ENCODE peak calls at places on chromosomes 16 and 17, in five cellular contexts. D, T, F, E and Q are unnamed samples.

GRCh38 chr17:45438931-45439610 is 6.4 kb upstream of the ARHGAP27 start:
- DNase-seq in D (no peak), T (no peak), F (no peak), E (no peak), Q (no peak)

GRCh38 chr16:88382491-88383400 is at the start of gene ZNF469:
- DNase-seq in D (peak; percentile 91), T (no peak), F (no peak), E (peak; percentile 17), Q (peak; percentile 46)

GRCh38 chr16:57314161-57314785 is 29.8 kb upstream of the PLLP start:
- DNase-seq in D (no peak), T (no peak), F (no peak), E (no peak), Q (no peak)

GRCh38 chr17:37079735-37080134 is 131.0 kb downstream of the AATF start:
- DNase-seq in D (no peak), T (no peak), F (no peak), E (peak; percentile 10), Q (no peak)

GRCh38 chr17:73118876-73119485 is 26.5 kb upstream of the SLC39A11 start:
- DNase-seq in D (no peak), T (peak; percentile 98), F (no peak), E (no peak), Q (no peak)

GRCh38 chr17:8226536-8227237 is 16.3 kb upstream of the AURKB start:
- DNase-seq in D (peak; percentile 74), T (peak; percentile 96), F (peak; percentile 66), E (peak; percentile 92), Q (no peak)

GRCh38 chr17:1035546-1036170 is 38.7 kb downstream of the TIMM22 start:
- DNase-seq in D (no peak), T (peak; percentile 76), F (no peak), E (no peak), Q (no peak)

GRCh38 chr17:42456223-42457106 is 2.2 kb upstream of the ATP6V0A1 start:
- DNase-seq in D (peak; percentile 77), T (peak; percentile 9), F (no peak), E (peak; percentile 55), Q (no peak)

GRCh38 chr16:19701091-19701490 is 16.9 kb downstream of the KNOP1 start:
- DNase-seq in D (no peak), T (no peak), F (no peak), E (no peak), Q (no peak)

GRCh38 chr16:84878770-84879169 is 59.0 kb downstream of the CRISPLD2 start:
- DNase-seq in D (no peak), T (no peak), F (no peak), E (no peak), Q (peak; percentile 35)